ENCODE peak calls at places on chromosomes 11 and 22, in five cellular contexts. One of them, this sample, is unnamed.
A peak's percentile ranks its signal among the peaks of the same experiment; 100 is the strongest.

GRCh38 chr11:29324328-29324727 is 692.5 kb downstream of the KCNA4 start:
- DNase-seq in MM.1S: no peak
- DNase-seq in foreskin keratinocyte: no peak
- DNase-seq in cardiac muscle cell: peak; percentile 33
- DNase-seq in cerebellum: no peak
- DNase-seq in this sample: no peak

GRCh38 chr11:69876013-69876412 is 56.8 kb upstream of the FGF3 start:
- DNase-seq in MM.1S: no peak
- DNase-seq in foreskin keratinocyte: no peak
- DNase-seq in cardiac muscle cell: no peak
- DNase-seq in cerebellum: no peak
- DNase-seq in this sample: no peak

GRCh38 chr11:83070044-83070877 is 1.4 kb downstream of the RAB30 start:
- DNase-seq in MM.1S: no peak
- DNase-seq in foreskin keratinocyte: no peak
- DNase-seq in cardiac muscle cell: peak; percentile 77
- DNase-seq in cerebellum: no peak
- DNase-seq in this sample: no peak

GRCh38 chr11:123006860-123007542 is 25.4 kb upstream of the BSX start:
- DNase-seq in MM.1S: no peak
- DNase-seq in foreskin keratinocyte: no peak
- DNase-seq in cardiac muscle cell: no peak
- DNase-seq in cerebellum: no peak
- DNase-seq in this sample: peak; percentile 6

GRCh38 chr11:36377759-36378553 is 81.9 kb downstream of the PRR5L start:
- DNase-seq in MM.1S: peak; percentile 9
- DNase-seq in foreskin keratinocyte: no peak
- DNase-seq in cardiac muscle cell: no peak
- DNase-seq in cerebellum: no peak
- DNase-seq in this sample: no peak

GRCh38 chr11:121422675-121423074 is 29.4 kb upstream of the SORL1 start:
- DNase-seq in MM.1S: peak; percentile 6
- DNase-seq in foreskin keratinocyte: no peak
- DNase-seq in cardiac muscle cell: no peak
- DNase-seq in cerebellum: no peak
- DNase-seq in this sample: no peak

GRCh38 chr22:19974233-19974861 is 32.7 kb upstream of the TXNRD2 start:
- DNase-seq in MM.1S: peak; percentile 27
- DNase-seq in foreskin keratinocyte: no peak
- DNase-seq in cardiac muscle cell: peak; percentile 68
- DNase-seq in cerebellum: peak; percentile 88
- DNase-seq in this sample: peak; percentile 62

GRCh38 chr11:6633422-6634408 is 14.5 kb upstream of the TPP1 start:
- DNase-seq in MM.1S: no peak
- DNase-seq in foreskin keratinocyte: no peak
- DNase-seq in cardiac muscle cell: peak; percentile 14
- DNase-seq in cerebellum: no peak
- DNase-seq in this sample: no peak

GRCh38 chr11:64140101-64140500 is 25.8 kb downstream of the MACROD1 start:
- DNase-seq in MM.1S: no peak
- DNase-seq in foreskin keratinocyte: no peak
- DNase-seq in cardiac muscle cell: no peak
- DNase-seq in cerebellum: no peak
- DNase-seq in this sample: no peak

GRCh38 chr11:1228183-1228821 is 5.4 kb downstream of the MUC5B start:
- DNase-seq in MM.1S: no peak
- DNase-seq in foreskin keratinocyte: no peak
- DNase-seq in cardiac muscle cell: no peak
- DNase-seq in cerebellum: no peak
- DNase-seq in this sample: no peak

GRCh38 chr22:27206001-27206746 is 548.8 kb downstream of the MIAT start:
- DNase-seq in MM.1S: no peak
- DNase-seq in foreskin keratinocyte: peak; percentile 50
- DNase-seq in cardiac muscle cell: peak; percentile 34
- DNase-seq in cerebellum: no peak
- DNase-seq in this sample: no peak

GRCh38 chr11:60942207-60942606 is 9.8 kb downstream of the SLC15A3 start:
- DNase-seq in MM.1S: no peak
- DNase-seq in foreskin keratinocyte: no peak
- DNase-seq in cardiac muscle cell: no peak
- DNase-seq in cerebellum: no peak
- DNase-seq in this sample: no peak

GRCh38 chr11:65817312-65817814 is 16.4 kb upstream of the SNX32 start:
- DNase-seq in MM.1S: no peak
- DNase-seq in foreskin keratinocyte: no peak
- DNase-seq in cardiac muscle cell: peak; percentile 24
- DNase-seq in cerebellum: no peak
- DNase-seq in this sample: no peak

GRCh38 chr22:45413368-45414211 is at the start of the genes RIBC2 and SMC1B:
- DNase-seq in MM.1S: peak; percentile 92
- DNase-seq in foreskin keratinocyte: peak; percentile 25
- DNase-seq in cardiac muscle cell: peak; percentile 87
- DNase-seq in cerebellum: peak; percentile 42
- DNase-seq in this sample: peak; percentile 89

GRCh38 chr22:31102441-31103081 is 4.8 kb downstream of the SELENOM start:
- DNase-seq in MM.1S: no peak
- DNase-seq in foreskin keratinocyte: no peak
- DNase-seq in cardiac muscle cell: peak; percentile 97
- DNase-seq in cerebellum: no peak
- DNase-seq in this sample: no peak

GRCh38 chr22:45547016-45547345 is 44.3 kb downstream of the FBLN1 start:
- DNase-seq in MM.1S: no peak
- DNase-seq in foreskin keratinocyte: no peak
- DNase-seq in cardiac muscle cell: no peak
- DNase-seq in cerebellum: no peak
- DNase-seq in this sample: no peak

GRCh38 chr22:49372530-49373288 is 455.0 kb downstream of the BRD1 start:
- DNase-seq in MM.1S: no peak
- DNase-seq in foreskin keratinocyte: no peak
- DNase-seq in cardiac muscle cell: no peak
- DNase-seq in cerebellum: no peak
- DNase-seq in this sample: peak; percentile 75

GRCh38 chr11:78156081-78156844 is 16.8 kb upstream of the ALG8 start:
- DNase-seq in MM.1S: no peak
- DNase-seq in foreskin keratinocyte: no peak
- DNase-seq in cardiac muscle cell: no peak
- DNase-seq in cerebellum: no peak
- DNase-seq in this sample: no peak

GRCh38 chr22:23233746-23234408 is 53.6 kb downstream of the BCR start:
- DNase-seq in MM.1S: no peak
- DNase-seq in foreskin keratinocyte: no peak
- DNase-seq in cardiac muscle cell: peak; percentile 69
- DNase-seq in cerebellum: no peak
- DNase-seq in this sample: no peak

GRCh38 chr11:35477871-35478270 is 47.5 kb downstream of the PAMR1 start:
- DNase-seq in MM.1S: no peak
- DNase-seq in foreskin keratinocyte: no peak
- DNase-seq in cardiac muscle cell: no peak
- DNase-seq in cerebellum: no peak
- DNase-seq in this sample: no peak

GRCh38 chr11:64853709-64854108 is 9.3 kb upstream of the CDC42BPG start:
- DNase-seq in MM.1S: no peak
- DNase-seq in foreskin keratinocyte: no peak
- DNase-seq in cardiac muscle cell: no peak
- DNase-seq in cerebellum: no peak
- DNase-seq in this sample: no peak

GRCh38 chr11:14386895-14387480 is 28.0 kb upstream of the RRAS2 start:
- DNase-seq in MM.1S: no peak
- DNase-seq in foreskin keratinocyte: no peak
- DNase-seq in cardiac muscle cell: peak; percentile 90
- DNase-seq in cerebellum: peak; percentile 77
- DNase-seq in this sample: no peak

GRCh38 chr11:27599217-27599616 is 92.6 kb upstream of the LIN7C start:
- DNase-seq in MM.1S: no peak
- DNase-seq in foreskin keratinocyte: no peak
- DNase-seq in cardiac muscle cell: no peak
- DNase-seq in cerebellum: no peak
- DNase-seq in this sample: no peak

GRCh38 chr11:111911563-111912401 is at the start of gene CRYAB:
- DNase-seq in MM.1S: no peak
- DNase-seq in foreskin keratinocyte: peak; percentile 81
- DNase-seq in cardiac muscle cell: peak; percentile 79
- DNase-seq in cerebellum: peak; percentile 92
- DNase-seq in this sample: no peak

GRCh38 chr11:5196731-5197130 is 3.8 kb downstream of the OR51V1 start:
- DNase-seq in MM.1S: no peak
- DNase-seq in foreskin keratinocyte: no peak
- DNase-seq in cardiac muscle cell: no peak
- DNase-seq in cerebellum: peak; percentile 27
- DNase-seq in this sample: no peak

GRCh38 chr11:70608568-70609314 is 210.4 kb downstream of the CTTN start:
- DNase-seq in MM.1S: no peak
- DNase-seq in foreskin keratinocyte: no peak
- DNase-seq in cardiac muscle cell: peak; percentile 25
- DNase-seq in cerebellum: no peak
- DNase-seq in this sample: no peak

GRCh38 chr22:27827586-27828213 is 26.1 kb upstream of the MN1 start:
- DNase-seq in MM.1S: no peak
- DNase-seq in foreskin keratinocyte: no peak
- DNase-seq in cardiac muscle cell: no peak
- DNase-seq in cerebellum: no peak
- DNase-seq in this sample: no peak

GRCh38 chr11:92225563-92226308 is 1.1 kb downstream of the FAT3 start:
- DNase-seq in MM.1S: no peak
- DNase-seq in foreskin keratinocyte: no peak
- DNase-seq in cardiac muscle cell: peak; percentile 13
- DNase-seq in cerebellum: no peak
- DNase-seq in this sample: no peak

GRCh38 chr11:102831128-102831708 is 12.2 kb downstream of the MMP3 start:
- DNase-seq in MM.1S: peak; percentile 66
- DNase-seq in foreskin keratinocyte: no peak
- DNase-seq in cardiac muscle cell: peak; percentile 38
- DNase-seq in cerebellum: no peak
- DNase-seq in this sample: no peak

GRCh38 chr11:28618426-28618825 is 510.2 kb downstream of the METTL15 start:
- DNase-seq in MM.1S: no peak
- DNase-seq in foreskin keratinocyte: no peak
- DNase-seq in cardiac muscle cell: peak; percentile 32
- DNase-seq in cerebellum: no peak
- DNase-seq in this sample: no peak

GRCh38 chr11:111715142-111715816 is 50.9 kb downstream of the PPP2R1B start:
- DNase-seq in MM.1S: no peak
- DNase-seq in foreskin keratinocyte: no peak
- DNase-seq in cardiac muscle cell: no peak
- DNase-seq in cerebellum: no peak
- DNase-seq in this sample: no peak

GRCh38 chr11:2681408-2682145 is 18.2 kb downstream of the KCNQ1OT1 start:
- DNase-seq in MM.1S: no peak
- DNase-seq in foreskin keratinocyte: no peak
- DNase-seq in cardiac muscle cell: no peak
- DNase-seq in cerebellum: no peak
- DNase-seq in this sample: no peak

GRCh38 chr11:129699711-129700304 is 115.8 kb upstream of the TMEM45B start:
- DNase-seq in MM.1S: no peak
- DNase-seq in foreskin keratinocyte: no peak
- DNase-seq in cardiac muscle cell: no peak
- DNase-seq in cerebellum: no peak
- DNase-seq in this sample: no peak

GRCh38 chr11:118295834-118296454 is 8.6 kb upstream of the CD3E start:
- DNase-seq in MM.1S: no peak
- DNase-seq in foreskin keratinocyte: peak; percentile 65
- DNase-seq in cardiac muscle cell: peak; percentile 41
- DNase-seq in cerebellum: peak; percentile 22
- DNase-seq in this sample: no peak

This sample was measured in SW 1271.